ENCODE peak calls at places on chromosome 16, in eight cellular contexts. One of them, this sample, is unnamed.

GRCh38 chr16:68954871-68955635 is 111.7 kb downstream of the TANGO6 start:
- DNase-seq in GM03348: no peak
- DNase-seq in T1000: no peak
- DNase-seq in fibroblast of pulmonary artery: no peak
- DNase-seq in GM12891: no peak
- DNase-seq in colonic mucosa: no peak
- DNase-seq in activated naive CD8-positive, alpha-beta T cell treated with anti-CD3 and anti-CD28 coated beads for 36 hours: no peak
- DNase-seq in NCI-H1417: peak; percentile 36
- DNase-seq in this sample: no peak

GRCh38 chr16:8716592-8716991 is 42.2 kb downstream of the ABAT start:
- DNase-seq in GM03348: no peak
- DNase-seq in T1000: no peak
- DNase-seq in fibroblast of pulmonary artery: no peak
- DNase-seq in GM12891: no peak
- DNase-seq in colonic mucosa: no peak
- DNase-seq in activated naive CD8-positive, alpha-beta T cell treated with anti-CD3 and anti-CD28 coated beads for 36 hours: no peak
- DNase-seq in NCI-H1417: no peak
- DNase-seq in this sample: no peak

GRCh38 chr16:12434567-12434966 is 369.1 kb downstream of the CPPED1 start:
- DNase-seq in GM03348: no peak
- DNase-seq in T1000: no peak
- DNase-seq in fibroblast of pulmonary artery: no peak
- DNase-seq in GM12891: no peak
- DNase-seq in colonic mucosa: no peak
- DNase-seq in activated naive CD8-positive, alpha-beta T cell treated with anti-CD3 and anti-CD28 coated beads for 36 hours: no peak
- DNase-seq in NCI-H1417: no peak
- DNase-seq in this sample: no peak

GRCh38 chr16:5560084-5560483 is 462.5 kb upstream of the EEF2KMT start:
- DNase-seq in GM03348: no peak
- DNase-seq in T1000: no peak
- DNase-seq in fibroblast of pulmonary artery: no peak
- DNase-seq in GM12891: no peak
- DNase-seq in colonic mucosa: no peak
- DNase-seq in activated naive CD8-positive, alpha-beta T cell treated with anti-CD3 and anti-CD28 coated beads for 36 hours: peak; percentile 5
- DNase-seq in NCI-H1417: no peak
- DNase-seq in this sample: no peak

GRCh38 chr16:50619702-50620491 is 61.2 kb downstream of the SNX20 start:
- DNase-seq in GM03348: no peak
- DNase-seq in T1000: no peak
- DNase-seq in fibroblast of pulmonary artery: no peak
- DNase-seq in GM12891: no peak
- DNase-seq in colonic mucosa: no peak
- DNase-seq in activated naive CD8-positive, alpha-beta T cell treated with anti-CD3 and anti-CD28 coated beads for 36 hours: no peak
- DNase-seq in NCI-H1417: no peak
- DNase-seq in this sample: no peak

GRCh38 chr16:88799569-88800276 is 3.9 kb upstream of the CDT1 start:
- DNase-seq in GM03348: no peak
- DNase-seq in T1000: no peak
- DNase-seq in fibroblast of pulmonary artery: no peak
- DNase-seq in GM12891: no peak
- DNase-seq in colonic mucosa: no peak
- DNase-seq in activated naive CD8-positive, alpha-beta T cell treated with anti-CD3 and anti-CD28 coated beads for 36 hours: no peak
- DNase-seq in NCI-H1417: no peak
- DNase-seq in this sample: no peak

GRCh38 chr16:65180986-65181710 is 59.3 kb upstream of the CDH11 start:
- DNase-seq in GM03348: peak; percentile 53
- DNase-seq in T1000: no peak
- DNase-seq in fibroblast of pulmonary artery: no peak
- DNase-seq in GM12891: no peak
- DNase-seq in colonic mucosa: no peak
- DNase-seq in activated naive CD8-positive, alpha-beta T cell treated with anti-CD3 and anti-CD28 coated beads for 36 hours: no peak
- DNase-seq in NCI-H1417: no peak
- DNase-seq in this sample: no peak

GRCh38 chr16:29848420-29849297 is 14.4 kb downstream of the CDIPT start:
- DNase-seq in GM03348: peak; percentile 85
- DNase-seq in T1000: peak; percentile 58
- DNase-seq in fibroblast of pulmonary artery: peak; percentile 77
- DNase-seq in GM12891: peak; percentile 77
- DNase-seq in colonic mucosa: peak; percentile 84
- DNase-seq in activated naive CD8-positive, alpha-beta T cell treated with anti-CD3 and anti-CD28 coated beads for 36 hours: peak; percentile 81
- DNase-seq in NCI-H1417: peak; percentile 49
- DNase-seq in this sample: peak; percentile 77

GRCh38 chr16:11417487-11417886 is 72.2 kb downstream of the RMI2 start:
- DNase-seq in GM03348: no peak
- DNase-seq in T1000: no peak
- DNase-seq in fibroblast of pulmonary artery: no peak
- DNase-seq in GM12891: no peak
- DNase-seq in colonic mucosa: no peak
- DNase-seq in activated naive CD8-positive, alpha-beta T cell treated with anti-CD3 and anti-CD28 coated beads for 36 hours: no peak
- DNase-seq in NCI-H1417: no peak
- DNase-seq in this sample: peak; percentile 33

GRCh38 chr16:23950291-23950894 is 114.6 kb downstream of the PRKCB start:
- DNase-seq in GM03348: no peak
- DNase-seq in T1000: no peak
- DNase-seq in fibroblast of pulmonary artery: no peak
- DNase-seq in GM12891: no peak
- DNase-seq in colonic mucosa: no peak
- DNase-seq in activated naive CD8-positive, alpha-beta T cell treated with anti-CD3 and anti-CD28 coated beads for 36 hours: no peak
- DNase-seq in NCI-H1417: no peak
- DNase-seq in this sample: no peak

GRCh38 chr16:9081843-9082242 is 9.6 kb upstream of the HAPSTR1 start:
- DNase-seq in GM03348: no peak
- DNase-seq in T1000: no peak
- DNase-seq in fibroblast of pulmonary artery: no peak
- DNase-seq in GM12891: no peak
- DNase-seq in colonic mucosa: no peak
- DNase-seq in activated naive CD8-positive, alpha-beta T cell treated with anti-CD3 and anti-CD28 coated beads for 36 hours: no peak
- DNase-seq in NCI-H1417: no peak
- DNase-seq in this sample: peak; percentile 33

GRCh38 chr16:4319454-4319853 is 3.6 kb downstream of the GLIS2 start:
- DNase-seq in GM03348: peak; percentile 68
- DNase-seq in T1000: no peak
- DNase-seq in fibroblast of pulmonary artery: no peak
- DNase-seq in GM12891: peak; percentile 76
- DNase-seq in colonic mucosa: peak; percentile 59
- DNase-seq in activated naive CD8-positive, alpha-beta T cell treated with anti-CD3 and anti-CD28 coated beads for 36 hours: peak; percentile 72
- DNase-seq in NCI-H1417: no peak
- DNase-seq in this sample: no peak

GRCh38 chr16:55672471-55672870 is 16.7 kb downstream of the SLC6A2 start:
- DNase-seq in GM03348: peak; percentile 75
- DNase-seq in T1000: peak; percentile 47
- DNase-seq in fibroblast of pulmonary artery: peak; percentile 49
- DNase-seq in GM12891: no peak
- DNase-seq in colonic mucosa: no peak
- DNase-seq in activated naive CD8-positive, alpha-beta T cell treated with anti-CD3 and anti-CD28 coated beads for 36 hours: no peak
- DNase-seq in NCI-H1417: no peak
- DNase-seq in this sample: peak; percentile 45

GRCh38 chr16:85396879-85397871 is 215.9 kb upstream of the GSE1 start:
- DNase-seq in GM03348: no peak
- DNase-seq in T1000: no peak
- DNase-seq in fibroblast of pulmonary artery: no peak
- DNase-seq in GM12891: peak; percentile 61
- DNase-seq in colonic mucosa: peak; percentile 19
- DNase-seq in activated naive CD8-positive, alpha-beta T cell treated with anti-CD3 and anti-CD28 coated beads for 36 hours: no peak
- DNase-seq in NCI-H1417: peak; percentile 65
- DNase-seq in this sample: peak; percentile 22

GRCh38 chr16:79784007-79784406 is 183.5 kb upstream of the MAF start:
- DNase-seq in GM03348: no peak
- DNase-seq in T1000: no peak
- DNase-seq in fibroblast of pulmonary artery: no peak
- DNase-seq in GM12891: no peak
- DNase-seq in colonic mucosa: no peak
- DNase-seq in activated naive CD8-positive, alpha-beta T cell treated with anti-CD3 and anti-CD28 coated beads for 36 hours: no peak
- DNase-seq in NCI-H1417: no peak
- DNase-seq in this sample: no peak

GRCh38 chr16:13077816-13078215 is 176.4 kb downstream of the SHISA9 start:
- DNase-seq in GM03348: no peak
- DNase-seq in T1000: no peak
- DNase-seq in fibroblast of pulmonary artery: no peak
- DNase-seq in GM12891: no peak
- DNase-seq in colonic mucosa: no peak
- DNase-seq in activated naive CD8-positive, alpha-beta T cell treated with anti-CD3 and anti-CD28 coated beads for 36 hours: no peak
- DNase-seq in NCI-H1417: no peak
- DNase-seq in this sample: no peak

GRCh38 chr16:84918006-84918909 is 93.1 kb downstream of the ZDHHC7 start:
- DNase-seq in GM03348: no peak
- DNase-seq in T1000: no peak
- DNase-seq in fibroblast of pulmonary artery: no peak
- DNase-seq in GM12891: no peak
- DNase-seq in colonic mucosa: no peak
- DNase-seq in activated naive CD8-positive, alpha-beta T cell treated with anti-CD3 and anti-CD28 coated beads for 36 hours: no peak
- DNase-seq in NCI-H1417: no peak
- DNase-seq in this sample: peak; percentile 48

GRCh38 chr16:10850478-10850850 is 26.5 kb upstream of the CIITA start:
- DNase-seq in GM03348: no peak
- DNase-seq in T1000: no peak
- DNase-seq in fibroblast of pulmonary artery: no peak
- DNase-seq in GM12891: no peak
- DNase-seq in colonic mucosa: no peak
- DNase-seq in activated naive CD8-positive, alpha-beta T cell treated with anti-CD3 and anti-CD28 coated beads for 36 hours: no peak
- DNase-seq in NCI-H1417: no peak
- DNase-seq in this sample: no peak

GRCh38 chr16:56637814-56638750 is at the start of gene MT1A:
- DNase-seq in GM03348: peak; percentile 85
- DNase-seq in T1000: no peak
- DNase-seq in fibroblast of pulmonary artery: peak; percentile 49
- DNase-seq in GM12891: no peak
- DNase-seq in colonic mucosa: peak; percentile 90
- DNase-seq in activated naive CD8-positive, alpha-beta T cell treated with anti-CD3 and anti-CD28 coated beads for 36 hours: no peak
- DNase-seq in NCI-H1417: peak; percentile 29
- DNase-seq in this sample: peak; percentile 88

GRCh38 chr16:88419790-88420189 is 33.3 kb upstream of the ZFPM1 start:
- DNase-seq in GM03348: no peak
- DNase-seq in T1000: no peak
- DNase-seq in fibroblast of pulmonary artery: no peak
- DNase-seq in GM12891: no peak
- DNase-seq in colonic mucosa: no peak
- DNase-seq in activated naive CD8-positive, alpha-beta T cell treated with anti-CD3 and anti-CD28 coated beads for 36 hours: no peak
- DNase-seq in NCI-H1417: no peak
- DNase-seq in this sample: no peak

GRCh38 chr16:12318661-12319463 is 342.3 kb downstream of the SNX29 start:
- DNase-seq in GM03348: no peak
- DNase-seq in T1000: no peak
- DNase-seq in fibroblast of pulmonary artery: no peak
- DNase-seq in GM12891: no peak
- DNase-seq in colonic mucosa: no peak
- DNase-seq in activated naive CD8-positive, alpha-beta T cell treated with anti-CD3 and anti-CD28 coated beads for 36 hours: no peak
- DNase-seq in NCI-H1417: no peak
- DNase-seq in this sample: no peak

GRCh38 chr16:30370444-30371247 is at the start of gene TBC1D10B:
- DNase-seq in GM03348: peak; percentile 98
- DNase-seq in T1000: peak; percentile 100
- DNase-seq in fibroblast of pulmonary artery: peak; percentile 100
- DNase-seq in GM12891: peak; percentile 92
- DNase-seq in colonic mucosa: peak; percentile 100
- DNase-seq in activated naive CD8-positive, alpha-beta T cell treated with anti-CD3 and anti-CD28 coated beads for 36 hours: peak; percentile 98
- DNase-seq in NCI-H1417: peak; percentile 100
- DNase-seq in this sample: peak; percentile 98

GRCh38 chr16:73058616-73059409 is 10.9 kb upstream of the ZFHX3 start:
- DNase-seq in GM03348: peak; percentile 64
- DNase-seq in T1000: peak; percentile 10
- DNase-seq in fibroblast of pulmonary artery: peak; percentile 66
- DNase-seq in GM12891: peak; percentile 47
- DNase-seq in colonic mucosa: no peak
- DNase-seq in activated naive CD8-positive, alpha-beta T cell treated with anti-CD3 and anti-CD28 coated beads for 36 hours: peak; percentile 9
- DNase-seq in NCI-H1417: peak; percentile 74
- DNase-seq in this sample: peak; percentile 82

GRCh38 chr16:9072806-9073341 is 18.6 kb upstream of the HAPSTR1 start:
- DNase-seq in GM03348: peak; percentile 75
- DNase-seq in T1000: no peak
- DNase-seq in fibroblast of pulmonary artery: peak; percentile 64
- DNase-seq in GM12891: no peak
- DNase-seq in colonic mucosa: no peak
- DNase-seq in activated naive CD8-positive, alpha-beta T cell treated with anti-CD3 and anti-CD28 coated beads for 36 hours: peak; percentile 61
- DNase-seq in NCI-H1417: peak; percentile 7
- DNase-seq in this sample: no peak

GRCh38 chr16:67177743-67178699 is 5.7 kb downstream of the MATCAP1 start:
- DNase-seq in GM03348: peak; percentile 61
- DNase-seq in T1000: no peak
- DNase-seq in fibroblast of pulmonary artery: peak; percentile 59
- DNase-seq in GM12891: peak; percentile 72
- DNase-seq in colonic mucosa: peak; percentile 86
- DNase-seq in activated naive CD8-positive, alpha-beta T cell treated with anti-CD3 and anti-CD28 coated beads for 36 hours: peak; percentile 67
- DNase-seq in NCI-H1417: peak; percentile 89
- DNase-seq in this sample: no peak

GRCh38 chr16:54289242-54290051 is 2.9 kb upstream of the IRX3 start:
- DNase-seq in GM03348: no peak
- DNase-seq in T1000: no peak
- DNase-seq in fibroblast of pulmonary artery: no peak
- DNase-seq in GM12891: no peak
- DNase-seq in colonic mucosa: no peak
- DNase-seq in activated naive CD8-positive, alpha-beta T cell treated with anti-CD3 and anti-CD28 coated beads for 36 hours: no peak
- DNase-seq in NCI-H1417: no peak
- DNase-seq in this sample: no peak

GRCh38 chr16:53041196-53041977 is 11.3 kb downstream of the CHD9NB start:
- DNase-seq in GM03348: peak; percentile 67
- DNase-seq in T1000: no peak
- DNase-seq in fibroblast of pulmonary artery: peak; percentile 90
- DNase-seq in GM12891: no peak
- DNase-seq in colonic mucosa: no peak
- DNase-seq in activated naive CD8-positive, alpha-beta T cell treated with anti-CD3 and anti-CD28 coated beads for 36 hours: no peak
- DNase-seq in NCI-H1417: no peak
- DNase-seq in this sample: peak; percentile 90

GRCh38 chr16:73565263-73565662 is 517.3 kb upstream of the ZFHX3 start:
- DNase-seq in GM03348: no peak
- DNase-seq in T1000: no peak
- DNase-seq in fibroblast of pulmonary artery: no peak
- DNase-seq in GM12891: no peak
- DNase-seq in colonic mucosa: no peak
- DNase-seq in activated naive CD8-positive, alpha-beta T cell treated with anti-CD3 and anti-CD28 coated beads for 36 hours: no peak
- DNase-seq in NCI-H1417: peak; percentile 8
- DNase-seq in this sample: no peak

GRCh38 chr16:5036228-5037156 is 2.8 kb upstream of the NAGPA start:
- DNase-seq in GM03348: no peak
- DNase-seq in T1000: no peak
- DNase-seq in fibroblast of pulmonary artery: peak; percentile 51
- DNase-seq in GM12891: no peak
- DNase-seq in colonic mucosa: no peak
- DNase-seq in activated naive CD8-positive, alpha-beta T cell treated with anti-CD3 and anti-CD28 coated beads for 36 hours: no peak
- DNase-seq in NCI-H1417: no peak
- DNase-seq in this sample: no peak